ENCODE peak calls at places on chromosomes 16 and 17, in ten cellular contexts. L, G, M, A, K, J, U, E, V and F are unnamed samples.

GRCh38 chr17:34226011-34226410 is 29.1 kb upstream of the CCL2 start:
- DNase-seq in K (no peak), M (no peak), L (peak), E (no peak), A (no peak), J (no peak), U (no peak), G (no peak), V (no peak), F (no peak)

GRCh38 chr17:77867308-77867781 is 91.2 kb upstream of the TNRC6C start:
- DNase-seq in G (no peak), U (no peak), L (no peak), M (no peak), J (peak), A (no peak), E (no peak), K (no peak), V (no peak), F (no peak)

GRCh38 chr16:28136751-28137434 is 73.4 kb upstream of the GSG1L start:
- DNase-seq in L (no peak), M (peak), K (peak), E (no peak), J (no peak), V (no peak), G (no peak), U (no peak), A (no peak), F (no peak)

GRCh38 chr16:69176033-69176780 is 10.8 kb upstream of the SNTB2 start:
- DNase-seq in J (no peak), L (peak), V (no peak), U (no peak), E (no peak), A (no peak), M (no peak), K (no peak), G (peak), F (no peak)

GRCh38 chr16:59859606-59860402 is 1125.7 kb upstream of the GOT2 start:
- DNase-seq in E (no peak), J (no peak), U (no peak), K (no peak), M (no peak), L (peak), A (no peak), G (no peak), V (no peak), F (no peak)

GRCh38 chr16:69040144-69040909 is 65.1 kb upstream of the HAS3 start:
- DNase-seq in J (no peak), G (no peak), V (no peak), M (no peak), L (peak), U (no peak), A (no peak), E (no peak), K (no peak), F (no peak)

GRCh38 chr17:48236681-48237134 is 129.1 kb downstream of the SNX11 start:
- DNase-seq in M (no peak), L (peak), K (no peak), U (no peak), A (no peak), E (no peak), G (peak), J (no peak), V (no peak), F (peak)

GRCh38 chr17:78966123-78966813 is 13.5 kb downstream of the LGALS3BP start:
- DNase-seq in J (no peak), U (no peak), A (no peak), E (no peak), L (no peak), M (no peak), K (no peak), V (no peak), G (no peak), F (no peak)

GRCh38 chr16:26645629-26646028 is 421.1 kb upstream of the C16orf82 start:
- DNase-seq in L (no peak), M (peak), G (no peak), V (no peak), A (no peak), E (peak), J (no peak), U (peak), K (peak), F (peak)

GRCh38 chr17:6910987-6911603 is 79.6 kb upstream of the TEKT1 start:
- DNase-seq in A (no peak), K (peak), J (no peak), L (peak), G (peak), U (no peak), E (no peak), M (no peak), V (peak), F (peak)

GRCh38 chr17:16820979-16821543 is 131.0 kb downstream of the CCDC144A start:
- DNase-seq in G (no peak), J (no peak), A (no peak), L (no peak), E (no peak), M (no peak), K (no peak), U (no peak), V (no peak), F (no peak)

GRCh38 chr17:37831492-37831891 is 86.6 kb upstream of the HNF1B start:
- DNase-seq in J (no peak), G (no peak), L (no peak), A (no peak), M (no peak), V (no peak), U (no peak), K (no peak), E (no peak), F (no peak)

GRCh38 chr17:75755205-75755901 is 9.6 kb downstream of the GALK1 start:
- DNase-seq in V (no peak), K (no peak), G (no peak), L (peak), J (peak), U (no peak), A (no peak), E (no peak), M (no peak), F (no peak)

GRCh38 chr17:72104863-72105234 is 16.0 kb upstream of the SOX9 start:
- DNase-seq in E (no peak), M (no peak), A (no peak), K (no peak), V (no peak), L (no peak), U (no peak), G (no peak), J (no peak), F (no peak)

GRCh38 chr17:38598536-38598935 is 7.2 kb downstream of the SRCIN1 start:
- DNase-seq in J (no peak), A (no peak), L (peak), V (peak), M (no peak), E (peak), G (peak), U (peak), K (no peak), F (peak)

GRCh38 chr17:28957277-28957991 is 6.1 kb upstream of the PHF12 start:
- DNase-seq in E (no peak), J (no peak), K (no peak), A (no peak), V (no peak), M (no peak), U (no peak), G (no peak), L (no peak), F (no peak)

GRCh38 chr16:88347656-88348376 is 34.9 kb upstream of the ZNF469 start:
- DNase-seq in L (no peak), G (no peak), K (no peak), J (peak), E (no peak), U (peak), V (no peak), M (peak), A (no peak), F (no peak)

GRCh38 chr17:78425429-78425828 is 47.0 kb downstream of the PGS1 start:
- DNase-seq in U (no peak), A (no peak), J (no peak), K (no peak), G (no peak), V (no peak), L (no peak), M (no peak), E (no peak), F (no peak)

GRCh38 chr17:17509601-17510425 is 13.6 kb upstream of the RASD1 start:
- DNase-seq in E (no peak), K (no peak), L (no peak), J (peak), G (no peak), M (no peak), U (no peak), A (peak), V (no peak), F (no peak)

GRCh38 chr17:75996665-75997590 is 3.7 kb upstream of the CDK3 start:
- DNase-seq in K (no peak), G (no peak), U (no peak), A (no peak), V (no peak), L (peak), E (no peak), M (no peak), J (peak), F (peak)

GRCh38 chr16:10599626-10600025 is 19.2 kb upstream of the EMP2 start:
- DNase-seq in A (no peak), E (no peak), U (no peak), G (no peak), V (no peak), L (no peak), K (no peak), J (no peak), M (no peak), F (no peak)

GRCh38 chr16:82627811-82628339 is 1.1 kb downstream of the CDH13 start:
- DNase-seq in L (peak), A (no peak), E (peak), M (no peak), J (peak), G (no peak), V (no peak), U (no peak), K (no peak), F (peak)

GRCh38 chr16:23700509-23700908 is 12.5 kb downstream of the ERN2 start:
- DNase-seq in E (no peak), L (no peak), A (no peak), K (no peak), M (no peak), U (no peak), V (peak), J (peak), G (no peak), F (no peak)

GRCh38 chr16:15518412-15519351 is 84.3 kb downstream of the BMERB1 start:
- DNase-seq in K (no peak), L (peak), M (no peak), A (no peak), J (no peak), V (no peak), G (peak), E (no peak), U (no peak), F (peak)

GRCh38 chr16:3458278-3458851 is 14.9 kb downstream of the NAA60 start:
- DNase-seq in K (no peak), U (no peak), G (no peak), E (no peak), V (no peak), A (no peak), J (peak), L (peak), M (no peak), F (peak)

GRCh38 chr17:76432712-76433336 is 20.1 kb downstream of the UBE2O start:
- DNase-seq in G (no peak), J (no peak), L (peak), V (no peak), K (no peak), E (no peak), U (no peak), M (no peak), A (no peak), F (peak)

GRCh38 chr16:87344931-87345631 is 27.9 kb upstream of the C16orf95 start:
- DNase-seq in V (no peak), L (no peak), A (peak), E (no peak), G (no peak), K (peak), M (peak), J (no peak), U (peak), F (no peak)

GRCh38 chr17:75242461-75243042 is 18.9 kb downstream of the GGA3 start:
- DNase-seq in V (no peak), L (no peak), J (no peak), U (no peak), K (peak), E (no peak), M (peak), A (no peak), G (no peak), F (no peak)

GRCh38 chr16:67154578-67155304 is 3.9 kb upstream of the B3GNT9 start:
- DNase-seq in K (no peak), L (no peak), A (no peak), U (no peak), V (no peak), G (no peak), M (no peak), J (no peak), E (no peak), F (no peak)

GRCh38 chr17:82107341-82107860 is 9.4 kb upstream of the FASN start:
- DNase-seq in A (no peak), J (no peak), U (no peak), K (no peak), G (no peak), E (no peak), L (no peak), M (no peak), V (no peak), F (no peak)

GRCh38 chr16:20898938-20899502 is 1.1 kb downstream of the DCUN1D3 start:
- DNase-seq in J (no peak), M (no peak), A (no peak), E (no peak), G (peak), K (no peak), L (peak), U (no peak), V (no peak), F (peak)

GRCh38 chr16:49492090-49492801 is 118.6 kb downstream of the C16orf78 start:
- DNase-seq in G (no peak), J (peak), M (peak), V (peak), A (peak), U (peak), L (no peak), E (peak), K (peak), F (peak)